ENCODE peak calls at places on chromosomes 16 and 17, in six cellular contexts. I, O, X, E, D and J are unnamed samples.

GRCh38 chr17:47203984-47204721 is 5.0 kb upstream of the MYL4 start:
- DNase-seq in I (no peak), X (no peak), O (no peak), E (no peak), D (peak; percentile 83), J (no peak)

GRCh38 chr17:15920758-15921239 is 24.1 kb upstream of the ADORA2B start:
- DNase-seq in I (peak; percentile 17), O (peak; percentile 77), X (peak; percentile 34), E (no peak), D (peak; percentile 90), J (no peak)

GRCh38 chr17:12659500-12659899 is 6.2 kb upstream of the MYOCD start:
- DNase-seq in D (peak; percentile 21), X (no peak), O (no peak), E (no peak), I (no peak), J (no peak)

GRCh38 chr16:88062341-88062861 is 111.2 kb downstream of the BANP start:
- DNase-seq in D (peak; percentile 93), X (no peak), E (no peak), I (no peak), O (no peak), J (peak; percentile 90)

GRCh38 chr16:68732741-68733399 is 4.2 kb upstream of the CDH1 start:
- DNase-seq in X (no peak), I (peak; percentile 50), D (no peak), E (no peak), O (no peak), J (no peak)

GRCh38 chr17:15432807-15433547 is 34.4 kb downstream of the CDRT4 start:
- DNase-seq in D (peak; percentile 56), E (no peak), X (no peak), I (no peak), O (no peak), J (peak; percentile 63)

GRCh38 chr16:14501331-14502255 is 128.5 kb downstream of the PARN start:
- DNase-seq in I (peak; percentile 82), O (peak; percentile 78), E (peak; percentile 95), D (peak; percentile 96), X (peak; percentile 79), J (peak; percentile 87)

GRCh38 chr17:71740866-71741265 is 380.0 kb upstream of the SOX9 start:
- DNase-seq in E (no peak), O (no peak), D (no peak), I (no peak), X (no peak), J (no peak)

GRCh38 chr16:88649924-88650748 is 717 bp downstream of the CYBA start:
- DNase-seq in D (peak; percentile 67), E (no peak), I (peak; percentile 64), O (no peak), X (peak; percentile 65), J (no peak)

GRCh38 chr17:44529864-44530263 is 26.7 kb upstream of the GPATCH8 start:
- DNase-seq in X (no peak), E (no peak), I (no peak), D (no peak), O (no peak), J (no peak)

GRCh38 chr17:43753488-43754129 is 5.0 kb downstream of the SOST start:
- DNase-seq in I (no peak), O (no peak), E (no peak), D (peak; percentile 66), X (no peak), J (no peak)

GRCh38 chr17:35801583-35802224 is 6.3 kb upstream of the MMP28 start:
- DNase-seq in X (peak; percentile 81), D (peak; percentile 24), I (no peak), O (no peak), E (peak; percentile 51), J (peak; percentile 93)

GRCh38 chr17:1179635-1180433 is at the start of gene ABR:
- DNase-seq in E (peak; percentile 58), X (peak; percentile 46), I (peak; percentile 74), D (peak; percentile 68), O (peak; percentile 54), J (peak; percentile 91)

DNA sequence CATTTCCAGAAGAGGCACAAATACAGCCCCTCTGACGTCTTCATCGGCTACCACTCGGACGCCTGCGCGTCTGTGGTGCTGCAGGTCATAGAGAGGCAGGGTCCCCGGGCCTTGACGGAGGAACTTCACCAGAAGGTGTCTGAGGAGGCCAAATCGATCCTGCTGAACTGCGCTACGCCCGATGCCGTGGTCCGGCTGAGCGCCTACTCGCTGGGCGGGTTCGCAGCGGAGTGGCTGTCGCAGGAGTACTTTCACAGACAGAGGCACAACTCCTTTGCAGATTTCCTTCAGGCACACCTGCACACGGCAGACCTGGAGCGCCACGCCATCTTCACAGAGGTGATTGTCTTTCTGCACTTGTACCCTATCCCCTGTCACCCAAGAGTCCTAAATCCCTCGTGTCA is 67.0 kb upstream of the ENDOV start:
- DNase-seq in X (no peak), D (no peak), I (no peak), E (no peak), O (no peak), J (peak; percentile 60)
- H3K4me3 ChIP-seq in X (no peak overlapping the region), D (no peak overlapping the region), I (no peak overlapping the region), E (no peak overlapping the region), O (no peak overlapping the region), J (no peak overlapping the region)

GRCh38 chr17:74954115-74954514 is 18.4 kb downstream of the OTOP3 start:
- DNase-seq in X (no peak), D (no peak), O (no peak), I (no peak), E (no peak), J (peak; percentile 82)
- H3K4me3 ChIP-seq in X (no peak overlapping the region), D (no peak overlapping the region), O (no peak overlapping the region), I (no peak overlapping the region), E (no peak overlapping the region), J (no peak overlapping the region)

GRCh38 chr17:28747046-28747691 is 3.4 kb downstream of the TRAF4 start:
- DNase-seq in O (no peak), X (peak; percentile 78), E (peak; percentile 74), I (peak; percentile 74), D (no peak), J (no peak)
- H3K4me3 ChIP-seq in O (peak overlapping the region; percentile 93), X (peak overlapping the region; percentile 81), E (no peak overlapping the region), I (peak overlapping the region; percentile 93), D (no peak overlapping the region), J (no peak overlapping the region)

GRCh38 chr17:78780335-78780734 is 1.7 kb downstream of the CYTH1 start:
- DNase-seq in X (no peak), O (no peak), E (no peak), I (no peak), D (no peak), J (no peak)
- H3K4me3 ChIP-seq in X (peak overlapping the region; percentile 92), O (no peak overlapping the region), E (peak overlapping the region; percentile 97), I (no peak overlapping the region), D (peak overlapping the region; percentile 74), J (no peak overlapping the region)

GRCh38 chr16:24972608-24973220 is 42.5 kb downstream of the ARHGAP17 start:
- DNase-seq in I (no peak), E (no peak), D (no peak), O (no peak), X (no peak), J (no peak)
- H3K4me3 ChIP-seq in I (no peak overlapping the region), E (no peak overlapping the region), D (no peak overlapping the region), O (no peak overlapping the region), X (no peak overlapping the region), J (no peak overlapping the region)

GRCh38 chr17:51144266-51145022 is 8.9 kb upstream of the NME1 start:
- DNase-seq in X (no peak), E (no peak), O (no peak), D (no peak), I (no peak), J (no peak)

GRCh38 chr17:51150932-51151331 is 2.4 kb upstream of the NME1 start:
- DNase-seq in I (no peak), X (no peak), E (no peak), O (no peak), D (no peak), J (no peak)

GRCh38 chr17:51142597-51142996 is 10.8 kb upstream of the NME1 start:
- DNase-seq in D (no peak), E (no peak), X (no peak), O (no peak), I (no peak), J (no peak)

GRCh38 chr17:51152766-51153209 is 571 bp upstream of the NME1 start:
- DNase-seq in X (no peak), D (peak; percentile 62), O (peak; percentile 60), I (no peak), E (no peak), J (no peak)

GRCh38 chr17:51147641-51148040 is 5.7 kb upstream of the NME1 start:
- DNase-seq in X (no peak), O (no peak), D (peak; percentile 47), I (no peak), E (no peak), J (no peak)
- H3K4me3 ChIP-seq in X (no peak overlapping the region), O (no peak overlapping the region), D (no peak overlapping the region), I (no peak overlapping the region), E (no peak overlapping the region), J (no peak overlapping the region)

GRCh38 chr16:85136705-85137322 is 24.5 kb upstream of the CIBAR2 start:
- DNase-seq in E (peak; percentile 96), X (peak; percentile 35), D (no peak), I (peak; percentile 63), O (no peak), J (no peak)
- H3K4me3 ChIP-seq in E (peak overlapping the region; percentile 58), X (peak overlapping the region; percentile 12), D (peak overlapping the region; percentile 67), I (no peak overlapping the region), O (no peak overlapping the region), J (no peak overlapping the region)

DNA sequence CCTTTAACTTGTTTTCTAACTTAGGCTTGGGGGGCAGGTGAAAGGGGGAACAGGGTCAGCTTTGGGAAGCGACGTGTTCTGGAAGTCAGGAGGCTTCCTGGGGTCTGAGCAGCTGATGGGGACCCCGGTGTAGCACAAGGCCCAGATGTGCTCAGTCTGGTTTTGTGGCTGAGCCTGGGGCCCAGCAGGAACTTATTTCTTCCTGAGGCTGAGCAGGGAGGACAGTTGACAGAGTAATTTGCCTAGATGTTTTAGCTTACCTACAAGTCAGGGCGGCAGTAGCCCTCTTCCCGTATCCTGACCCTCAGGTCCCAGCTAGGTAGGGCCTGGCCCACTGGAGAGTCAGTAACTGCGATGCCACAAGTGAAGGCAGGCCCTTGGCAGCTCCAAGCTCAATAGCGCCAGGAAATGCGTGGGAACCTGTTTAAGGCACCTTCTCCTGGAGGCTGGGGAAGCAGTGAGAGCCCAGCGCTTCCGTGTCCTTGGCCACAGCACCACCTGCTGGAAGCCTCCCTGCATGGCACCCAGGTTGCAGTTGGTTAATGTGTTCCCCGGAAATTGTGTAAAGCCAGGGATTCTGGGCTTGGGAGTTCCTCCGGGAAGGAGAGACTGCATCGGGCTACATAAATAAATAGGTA is 5.2 kb downstream of the CCR7 start:
- DNase-seq in I (peak; percentile 95), X (peak; percentile 94), O (peak; percentile 99), E (peak; percentile 87), D (peak; percentile 96), J (peak; percentile 99)
- H3K4me3 ChIP-seq in I (no peak overlapping the region), X (peak overlapping the region; percentile 33), O (no peak overlapping the region), E (peak overlapping the region; percentile 5), D (peak overlapping the region; percentile 50), J (no peak overlapping the region)

GRCh38 chr16:30374538-30374937 is at the start of gene MYL11:
- DNase-seq in E (no peak), D (no peak), O (no peak), X (no peak), I (no peak), J (no peak)
- H3K4me3 ChIP-seq in E (no peak within 1 kb of the TSS), D (no peak within 1 kb of the TSS), O (no peak within 1 kb of the TSS), X (no peak within 1 kb of the TSS), I (no peak within 1 kb of the TSS), J (no peak within 1 kb of the TSS)

GRCh38 chr17:59001158-59001814 is 105.4 kb downstream of the TRIM37 start:
- DNase-seq in O (no peak), D (peak; percentile 21), E (peak; percentile 81), I (peak; percentile 51), X (peak; percentile 31), J (peak; percentile 27)
- H3K4me3 ChIP-seq in O (no peak overlapping the region), D (no peak overlapping the region), E (peak overlapping the region; percentile 37), I (no peak overlapping the region), X (no peak overlapping the region), J (no peak overlapping the region)